ENCODE peak calls at places on chromosomes 1 and 21, in four cellular contexts. One of them, this sample, is unnamed.

GRCh38 chr1:51843948-51844347 is 34.6 kb downstream of the NRDC start:
- DNase-seq in mesenchymal stem cell: no peak
- DNase-seq in neuronal stem cell: no peak
- DNase-seq in IMR-90: no peak
- DNase-seq in this sample: no peak

GRCh38 chr1:55673416-55673815 is 458.3 kb upstream of the USP24 start:
- DNase-seq in mesenchymal stem cell: peak
- DNase-seq in neuronal stem cell: no peak
- DNase-seq in IMR-90: no peak
- DNase-seq in this sample: no peak

GRCh38 chr1:66357478-66358197 is 176.3 kb upstream of the SGIP1 start:
- DNase-seq in mesenchymal stem cell: no peak
- DNase-seq in neuronal stem cell: no peak
- DNase-seq in IMR-90: no peak
- DNase-seq in this sample: no peak

GRCh38 chr1:228194436-228194835 is 13.4 kb upstream of the OBSCN start:
- DNase-seq in IMR-90: no peak
- DNase-seq in mesenchymal stem cell: no peak
- DNase-seq in neuronal stem cell: no peak
- DNase-seq in this sample: no peak

GRCh38 chr1:62294211-62294610 is 25.0 kb downstream of the KANK4 start:
- DNase-seq in mesenchymal stem cell: no peak
- DNase-seq in neuronal stem cell: no peak
- DNase-seq in IMR-90: no peak
- DNase-seq in this sample: peak

GRCh38 chr21:45445369-45445768 is 40.4 kb downstream of the COL18A1 start:
- DNase-seq in IMR-90: no peak
- DNase-seq in neuronal stem cell: no peak
- DNase-seq in mesenchymal stem cell: peak
- DNase-seq in this sample: no peak

GRCh38 chr1:19028546-19029129 is 72.2 kb upstream of the IFFO2 start:
- DNase-seq in mesenchymal stem cell: no peak
- DNase-seq in IMR-90: no peak
- DNase-seq in neuronal stem cell: no peak
- DNase-seq in this sample: no peak

GRCh38 chr1:117928881-117929339 is 511 bp downstream of the GDAP2 start:
- DNase-seq in IMR-90: peak
- DNase-seq in neuronal stem cell: peak
- DNase-seq in mesenchymal stem cell: peak
- DNase-seq in this sample: peak

GRCh38 chr1:70319750-70320149 is 34.8 kb downstream of the ANKRD13C start:
- DNase-seq in neuronal stem cell: no peak
- DNase-seq in mesenchymal stem cell: peak
- DNase-seq in IMR-90: peak
- DNase-seq in this sample: no peak

GRCh38 chr1:43743206-43743605 is 35.9 kb downstream of the ST3GAL3 start:
- DNase-seq in IMR-90: no peak
- DNase-seq in neuronal stem cell: no peak
- DNase-seq in mesenchymal stem cell: no peak
- DNase-seq in this sample: no peak

GRCh38 chr1:20786310-20787099 is 602 bp downstream of the HP1BP3 start:
- DNase-seq in mesenchymal stem cell: peak
- DNase-seq in neuronal stem cell: peak
- DNase-seq in IMR-90: peak
- DNase-seq in this sample: peak

GRCh38 chr1:204493145-204493881 is 1.3 kb downstream of the PIK3C2B start:
- DNase-seq in mesenchymal stem cell: no peak
- DNase-seq in IMR-90: peak
- DNase-seq in neuronal stem cell: no peak
- DNase-seq in this sample: no peak

GRCh38 chr1:32933742-32934322 is 30.8 kb downstream of the RNF19B start:
- DNase-seq in IMR-90: peak
- DNase-seq in neuronal stem cell: no peak
- DNase-seq in mesenchymal stem cell: peak
- DNase-seq in this sample: no peak

GRCh38 chr1:41381691-41382530 is 20.7 kb downstream of the FOXO6 start:
- DNase-seq in IMR-90: no peak
- DNase-seq in mesenchymal stem cell: peak
- DNase-seq in neuronal stem cell: no peak
- DNase-seq in this sample: no peak

GRCh38 chr1:79198841-79199240 is 192.3 kb upstream of the ADGRL4 start:
- DNase-seq in IMR-90: peak
- DNase-seq in neuronal stem cell: no peak
- DNase-seq in mesenchymal stem cell: peak
- DNase-seq in this sample: no peak

GRCh38 chr1:42784946-42785693 is at the start of gene TMEM269:
- DNase-seq in IMR-90: no peak
- DNase-seq in mesenchymal stem cell: no peak
- DNase-seq in neuronal stem cell: no peak
- DNase-seq in this sample: no peak

GRCh38 chr1:108750476-108751191 is 4.2 kb downstream of the STXBP3 start:
- DNase-seq in IMR-90: no peak
- DNase-seq in neuronal stem cell: no peak
- DNase-seq in mesenchymal stem cell: no peak
- DNase-seq in this sample: no peak

GRCh38 chr1:206049293-206049692 is 3.7 kb upstream of the RHEX start:
- DNase-seq in neuronal stem cell: no peak
- DNase-seq in mesenchymal stem cell: no peak
- DNase-seq in IMR-90: no peak
- DNase-seq in this sample: no peak

GRCh38 chr21:44774972-44775371 is 26.6 kb downstream of the UBE2G2 start:
- DNase-seq in IMR-90: no peak
- DNase-seq in mesenchymal stem cell: no peak
- DNase-seq in neuronal stem cell: no peak
- DNase-seq in this sample: no peak

GRCh38 chr1:26290061-26290415 is 10.2 kb downstream of the SH3BGRL3 start:
- DNase-seq in neuronal stem cell: no peak
- DNase-seq in mesenchymal stem cell: no peak
- DNase-seq in IMR-90: no peak
- DNase-seq in this sample: no peak

GRCh38 chr1:108831225-108831624 is 25.7 kb downstream of the AKNAD1 start:
- DNase-seq in neuronal stem cell: no peak
- DNase-seq in IMR-90: peak
- DNase-seq in mesenchymal stem cell: peak
- DNase-seq in this sample: no peak

GRCh38 chr1:208090776-208091291 is 153.3 kb downstream of the PLXNA2 start:
- DNase-seq in IMR-90: no peak
- DNase-seq in mesenchymal stem cell: no peak
- DNase-seq in neuronal stem cell: no peak
- DNase-seq in this sample: no peak

DNA sequence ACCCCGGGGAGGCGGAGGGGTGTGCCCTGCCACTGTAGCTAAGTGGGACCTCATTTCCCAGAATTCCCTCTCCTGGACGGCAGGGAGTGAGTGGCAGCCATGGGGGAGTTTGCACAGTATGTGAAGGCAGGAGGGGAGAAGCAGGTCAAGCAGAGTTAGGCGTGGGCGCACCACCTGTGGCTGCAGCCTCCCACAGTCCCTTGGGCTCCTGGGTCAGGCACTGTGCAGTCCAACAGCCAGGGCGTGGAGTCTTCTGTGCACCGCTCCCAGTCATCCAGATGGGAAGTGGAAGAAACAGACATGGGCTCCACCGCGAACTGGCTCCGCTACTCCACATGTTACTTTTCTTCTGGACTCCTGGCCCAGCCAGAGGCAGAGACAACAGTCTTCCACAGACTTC is 85.4 kb upstream of the TIAM1 start:
- DNase-seq in mesenchymal stem cell: no peak
- DNase-seq in neuronal stem cell: no peak
- DNase-seq in IMR-90: no peak
- DNase-seq in this sample: no peak
- H3K18ac ChIP-seq in mesenchymal stem cell: no peak
- H3K18ac ChIP-seq in neuronal stem cell: no peak
- H3K18ac ChIP-seq in IMR-90: no peak
- H3K18ac ChIP-seq in this sample: no peak

GRCh38 chr1:180909462-180909976 is 3.2 kb upstream of the KIAA1614 start:
- DNase-seq in IMR-90: no peak
- DNase-seq in mesenchymal stem cell: no peak
- DNase-seq in neuronal stem cell: no peak
- DNase-seq in this sample: no peak

GRCh38 chr1:180915426-180915965 is 2.8 kb downstream of the KIAA1614 start:
- DNase-seq in IMR-90: no peak
- DNase-seq in mesenchymal stem cell: no peak
- DNase-seq in neuronal stem cell: no peak
- DNase-seq in this sample: no peak

GRCh38 chr1:180912801-180913616 is at the start of gene KIAA1614:
- DNase-seq in mesenchymal stem cell: peak
- DNase-seq in neuronal stem cell: peak
- DNase-seq in IMR-90: peak
- DNase-seq in this sample: peak

GRCh38 chr1:180911640-180912161 is 996 bp upstream of the KIAA1614 start:
- DNase-seq in neuronal stem cell: no peak
- DNase-seq in IMR-90: peak
- DNase-seq in mesenchymal stem cell: peak
- DNase-seq in this sample: peak

GRCh38 chr1:180912211-180912800 is 391 bp upstream of the KIAA1614 start:
- DNase-seq in neuronal stem cell: peak
- DNase-seq in IMR-90: peak
- DNase-seq in mesenchymal stem cell: peak
- DNase-seq in this sample: peak
- H2BK120ac ChIP-seq in neuronal stem cell: peak
- H2BK120ac ChIP-seq in IMR-90: peak
- H2BK120ac ChIP-seq in mesenchymal stem cell: peak
- H2BK120ac ChIP-seq in this sample: no peak

DNA sequence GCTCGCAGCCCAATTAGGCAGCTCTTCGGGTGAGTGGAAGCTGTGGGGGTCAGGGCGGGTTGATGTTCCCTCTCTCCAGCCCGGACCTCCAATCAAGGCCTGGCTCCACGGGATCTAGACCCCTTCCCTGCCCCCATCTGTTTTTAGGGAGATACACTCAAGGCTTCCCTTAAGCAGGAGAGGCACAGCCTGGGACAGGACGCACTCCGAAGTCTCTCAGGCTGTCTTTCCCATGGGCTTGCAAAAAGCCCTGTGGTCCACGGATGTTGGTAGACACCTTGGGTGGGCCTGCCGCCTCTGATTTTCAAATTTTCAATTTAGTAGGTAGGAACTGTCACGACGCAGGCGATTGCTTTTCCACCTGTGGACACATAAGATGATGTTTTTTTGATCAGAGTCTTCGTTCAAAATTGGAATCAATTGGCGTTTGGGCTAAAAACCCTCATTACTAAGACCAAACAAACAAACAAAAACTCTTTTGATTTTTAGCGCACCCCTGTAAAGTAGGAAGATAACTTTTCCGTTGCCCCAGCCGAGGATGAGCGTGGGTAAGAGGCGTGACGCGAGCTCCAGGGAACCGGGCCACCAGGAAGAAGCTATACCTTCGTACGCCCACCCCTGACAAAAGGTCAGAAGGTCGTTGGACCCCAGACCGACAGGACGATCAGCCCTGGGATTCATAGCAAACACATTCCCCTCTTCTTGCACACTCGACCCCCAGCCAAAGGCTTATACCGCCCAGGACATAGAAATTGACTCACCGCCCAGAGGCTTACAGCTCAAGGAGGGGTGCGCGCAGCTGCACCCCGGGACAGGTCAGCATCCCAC is 2.4 kb upstream of the LHX8 start:
- DNase-seq in mesenchymal stem cell: no peak
- DNase-seq in neuronal stem cell: peak
- DNase-seq in IMR-90: no peak
- DNase-seq in this sample: no peak
- H3K18ac ChIP-seq in mesenchymal stem cell: no peak
- H3K18ac ChIP-seq in neuronal stem cell: no peak
- H3K18ac ChIP-seq in IMR-90: no peak
- H3K18ac ChIP-seq in this sample: no peak

GRCh38 chr1:38140025-38140487 is 93.5 kb upstream of the POU3F1 start:
- DNase-seq in mesenchymal stem cell: no peak
- DNase-seq in neuronal stem cell: no peak
- DNase-seq in IMR-90: peak
- DNase-seq in this sample: peak
- H2BK120ac ChIP-seq in mesenchymal stem cell: no peak
- H2BK120ac ChIP-seq in neuronal stem cell: no peak
- H2BK120ac ChIP-seq in IMR-90: no peak
- H2BK120ac ChIP-seq in this sample: no peak

DNA sequence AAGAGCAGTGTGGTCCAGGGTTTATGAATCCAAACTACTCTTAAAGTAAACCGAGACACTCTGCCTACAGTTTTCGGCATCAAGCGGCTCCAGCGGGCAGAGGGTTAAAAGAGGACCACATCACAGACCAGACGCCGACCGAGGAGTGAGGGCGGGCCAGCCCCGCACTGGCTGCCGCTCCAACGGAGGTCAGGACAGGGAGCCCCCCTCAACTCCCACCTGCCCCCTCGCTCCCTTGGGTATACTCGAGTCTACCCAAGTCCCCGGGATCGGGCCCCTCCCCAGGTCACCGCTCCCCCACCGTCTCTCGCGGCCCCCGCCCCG is 326 bp downstream of the ARNT start:
- DNase-seq in neuronal stem cell: no peak
- DNase-seq in mesenchymal stem cell: peak
- DNase-seq in IMR-90: peak
- DNase-seq in this sample: no peak
- H3K18ac ChIP-seq in neuronal stem cell: peak
- H3K18ac ChIP-seq in mesenchymal stem cell: peak
- H3K18ac ChIP-seq in IMR-90: peak
- H3K18ac ChIP-seq in this sample: no peak

GRCh38 chr1:151326619-151327222 is 495 bp downstream of the PI4KB start:
- DNase-seq in IMR-90: peak
- DNase-seq in mesenchymal stem cell: peak
- DNase-seq in neuronal stem cell: no peak
- DNase-seq in this sample: no peak

GRCh38 chr1:151325231-151325630 is 2.0 kb downstream of the PI4KB start:
- DNase-seq in neuronal stem cell: no peak
- DNase-seq in mesenchymal stem cell: peak
- DNase-seq in IMR-90: peak
- DNase-seq in this sample: no peak

GRCh38 chr1:151325646-151326429 is 1.4 kb downstream of the PI4KB start:
- DNase-seq in neuronal stem cell: no peak
- DNase-seq in IMR-90: peak
- DNase-seq in mesenchymal stem cell: peak
- DNase-seq in this sample: no peak

GRCh38 chr1:151327223-151327902 is at the start of gene PI4KB:
- DNase-seq in neuronal stem cell: peak
- DNase-seq in IMR-90: peak
- DNase-seq in mesenchymal stem cell: peak
- DNase-seq in this sample: peak

GRCh38 chr1:151327903-151328674 is 873 bp upstream of the PI4KB start:
- DNase-seq in mesenchymal stem cell: no peak
- DNase-seq in neuronal stem cell: no peak
- DNase-seq in IMR-90: no peak
- DNase-seq in this sample: peak
- H2BK120ac ChIP-seq in mesenchymal stem cell: no peak
- H2BK120ac ChIP-seq in neuronal stem cell: no peak
- H2BK120ac ChIP-seq in IMR-90: peak
- H2BK120ac ChIP-seq in this sample: no peak